ENCODE peak calls at places on chromosome 6, in six cellular contexts. G is WTC11, A is HCT116, Y is GM12878, J is K562, F is HepG2. Z is an unnamed sample.

GRCh38 chr6:72418495-72418894 is 203.4 kb upstream of the KCNQ5 start:
- DNase-seq in G (no peak), A (no peak), J (no peak), F (no peak), Y (no peak), Z (no peak)

GRCh38 chr6:36441307-36441894 is 1.3 kb downstream of the PXT1 start:
- DNase-seq in G (peak; percentile 79), F (peak; percentile 94), J (peak; percentile 93), A (peak; percentile 98), Y (peak; percentile 83), Z (peak; percentile 72)

GRCh38 chr6:13513606-13514502 is 26.5 kb upstream of the GFOD1 start:
- DNase-seq in Y (no peak), G (no peak), J (no peak), F (no peak), A (no peak), Z (no peak)

GRCh38 chr6:51790946-51791345 is 296.5 kb downstream of the PKHD1 start:
- DNase-seq in Y (no peak), F (no peak), A (no peak), J (no peak), G (no peak), Z (no peak)

GRCh38 chr6:106451419-106451818 is 90.9 kb downstream of the CRYBG1 start:
- DNase-seq in F (no peak), G (no peak), A (no peak), J (no peak), Y (no peak), Z (no peak)

GRCh38 chr6:153024401-153025017 is 22.0 kb upstream of the MTRF1L start:
- DNase-seq in A (peak; percentile 51), J (peak; percentile 71), G (peak; percentile 36), Y (peak; percentile 45), F (peak; percentile 75), Z (peak; percentile 19)

GRCh38 chr6:67889682-67889995 is 745.4 kb upstream of the ADGRB3 start:
- DNase-seq in Y (no peak), G (no peak), A (no peak), F (no peak), J (no peak), Z (no peak)

GRCh38 chr6:110053395-110054240 is 75.5 kb downstream of the GPR6 start:
- DNase-seq in G (no peak), J (peak; percentile 29), F (peak; percentile 36), Y (no peak), A (peak; percentile 40), Z (no peak)

GRCh38 chr6:10659697-10660348 is 34.6 kb downstream of the C6orf52 start:
- DNase-seq in J (no peak), G (peak; percentile 46), Y (no peak), F (no peak), A (no peak), Z (no peak)

GRCh38 chr6:141956868-141957267 is 175.9 kb upstream of the GJE1 start:
- DNase-seq in Y (no peak), G (no peak), F (no peak), A (no peak), J (no peak), Z (no peak)

GRCh38 chr6:43584892-43585570 is 9.0 kb downstream of the POLH start:
- DNase-seq in F (no peak), A (no peak), J (no peak), G (no peak), Y (no peak), Z (no peak)

GRCh38 chr6:82365011-82365751 is 1.6 kb downstream of the TPBG start:
- DNase-seq in G (peak; percentile 56), F (no peak), J (no peak), Y (no peak), A (peak; percentile 24), Z (no peak)

GRCh38 chr6:148446681-148447080 is 104.0 kb downstream of the SASH1 start:
- DNase-seq in G (no peak), J (no peak), F (no peak), Y (no peak), A (no peak), Z (no peak)

GRCh38 chr6:14957355-14958059 is 288.4 kb upstream of the JARID2 start:
- DNase-seq in A (no peak), Y (peak; percentile 35), F (no peak), J (no peak), G (no peak), Z (no peak)

GRCh38 chr6:108502826-108503225 is 57.9 kb upstream of the FOXO3 start:
- DNase-seq in A (no peak), J (no peak), G (no peak), F (no peak), Y (no peak), Z (no peak)

GRCh38 chr6:52579006-52579660 is 2.3 kb upstream of the TRAM2 start:
- DNase-seq in G (no peak), J (no peak), F (no peak), A (no peak), Y (no peak), Z (no peak)

GRCh38 chr6:42453649-42454427 is 2.1 kb upstream of the TRERF1 start:
- DNase-seq in F (no peak), A (no peak), Y (no peak), J (no peak), G (peak; percentile 62), Z (no peak)

GRCh38 chr6:110390404-110390803 is 25.0 kb downstream of the DDO start:
- DNase-seq in J (no peak), Y (no peak), G (no peak), F (no peak), A (no peak), Z (no peak)

DNA sequence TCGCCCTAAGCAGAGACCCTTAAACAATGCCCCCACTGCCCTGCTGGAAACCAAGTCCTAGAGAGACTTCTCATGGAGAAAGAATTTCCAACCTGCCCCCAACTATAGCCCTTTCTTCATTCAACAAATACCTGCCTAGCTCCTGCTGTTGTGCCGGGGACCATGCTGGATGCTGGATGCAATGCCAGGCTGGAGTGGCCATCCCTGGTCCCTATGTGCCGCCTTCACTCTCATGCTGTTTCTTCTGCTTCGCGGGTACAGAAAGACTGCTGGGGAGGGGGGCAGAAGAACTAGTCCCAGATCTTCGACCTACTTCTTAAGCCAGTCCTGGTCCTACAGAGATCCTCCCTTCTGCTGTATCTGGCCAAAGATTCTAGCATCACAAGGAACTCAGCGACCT is 3.4 kb downstream of the MDGA1 start:
- DNase-seq in G (no peak), J (no peak), F (no peak), Y (no peak), A (no peak), Z (no peak)
- TF ChIP-seq MAX in G (no peak), J (no peak), F (no peak), Y (no peak), A (no peak), Z (no peak)

GRCh38 chr6:21769405-21769851 is 175.9 kb downstream of the SOX4 start:
- DNase-seq in F (no peak), Y (no peak), J (no peak), A (no peak), G (peak; percentile 41), Z (no peak)

GRCh38 chr6:21772467-21772866 is 178.9 kb downstream of the SOX4 start:
- DNase-seq in J (no peak), G (no peak), Y (no peak), A (no peak), F (no peak), Z (no peak)

GRCh38 chr6:21773199-21773974 is 179.8 kb downstream of the SOX4 start:
- DNase-seq in F (no peak), G (no peak), A (no peak), Y (no peak), J (no peak), Z (no peak)

GRCh38 chr6:21769973-21770372 is 176.4 kb downstream of the SOX4 start:
- DNase-seq in G (no peak), F (no peak), J (no peak), A (no peak), Y (no peak), Z (no peak)

GRCh38 chr6:21771626-21772320 is 178.2 kb downstream of the SOX4 start:
- DNase-seq in G (no peak), A (no peak), F (no peak), Y (no peak), J (no peak), Z (no peak)
- TF ChIP-seq SP1 in G (no peak), A (no peak), F (no peak), Y (no peak), J (no peak), Z (no peak)

DNA sequence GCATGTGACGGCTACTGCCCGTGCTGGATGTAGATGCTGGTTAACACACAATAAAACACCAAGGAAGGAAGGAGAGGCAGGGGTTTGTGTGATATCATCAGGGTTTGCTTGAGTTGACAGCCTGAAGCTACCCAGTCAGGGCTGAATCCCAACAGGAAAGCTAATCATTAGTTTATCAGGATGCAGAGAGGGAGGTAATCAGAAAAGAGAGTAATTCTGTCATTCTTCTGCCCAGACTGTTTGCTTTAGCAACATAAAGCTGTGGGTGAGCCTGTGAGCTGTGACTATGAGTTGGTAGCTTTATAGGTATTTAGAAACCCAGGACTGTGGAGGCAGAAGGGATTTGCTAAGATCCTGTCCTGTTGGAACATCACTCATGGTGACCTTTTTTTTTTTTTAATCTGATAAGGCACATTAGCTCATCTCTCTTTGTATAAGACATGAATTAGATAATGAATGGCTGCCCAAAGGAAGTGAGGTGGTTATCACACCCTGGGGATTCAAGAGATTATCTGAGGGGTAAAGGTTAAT is 79.3 kb downstream of the CAP2 start:
- DNase-seq in J (no peak), Y (no peak), G (no peak), F (no peak), A (no peak), Z (no peak)
- TF ChIP-seq MAX in J (no peak), Y (no peak), G (no peak), F (no peak), A (no peak), Z (no peak)

GRCh38 chr6:12009904-12010634 is 2.0 kb upstream of the HIVEP1 start:
- DNase-seq in G (no peak), Y (no peak), F (no peak), A (no peak), J (no peak), Z (no peak)
- TF ChIP-seq SP1 in G (no peak), Y (no peak), F (no peak), A (no peak), J (no peak), Z (no peak)

DNA sequence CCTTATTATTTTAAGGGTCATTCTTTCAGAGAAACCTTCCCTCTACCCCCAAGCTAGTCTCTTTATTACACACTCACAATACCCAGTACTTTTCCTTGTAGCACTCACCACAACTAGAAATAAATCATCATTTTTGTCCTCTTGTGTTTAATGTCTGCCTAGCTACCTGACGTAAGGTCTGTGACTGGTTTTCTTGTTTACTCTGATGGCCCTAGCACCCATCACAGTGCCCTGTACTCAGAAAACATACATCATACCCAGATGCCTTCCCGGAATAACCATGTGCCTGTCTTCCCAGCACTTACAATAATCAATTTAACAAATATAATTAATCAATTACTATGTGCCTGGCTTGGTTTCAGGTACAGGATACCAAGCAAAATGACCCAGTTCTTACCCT is 25.8 kb upstream of the IER3 start:
- DNase-seq in Y (no peak), J (no peak), F (no peak), G (no peak), A (no peak), Z (no peak)
- TF ChIP-seq MAX in Y (no peak), J (no peak), F (no peak), G (no peak), A (no peak), Z (no peak)

GRCh38 chr6:34260576-34261267 is 11.9 kb upstream of the SMIM29 start:
- DNase-seq in J (no peak), F (no peak), A (no peak), G (no peak), Y (no peak), Z (no peak)
- TF ChIP-seq SP1 in J (no peak), F (no peak), A (no peak), G (no peak), Y (no peak), Z (no peak)